ENCODE peak calls at places on chromosomes 3 and 15, in ten cellular contexts. One of them, this sample, is unnamed.

GRCh38 chr3:39505866-39506738 is 38.6 kb downstream of the MOBP start:
- DNase-seq in colonic mucosa: no peak
- DNase-seq in body of pancreas: no peak
- DNase-seq in neural progenitor cell: peak; percentile 35
- DNase-seq in right cardiac atrium: no peak
- DNase-seq in upper lobe of right lung: no peak
- DNase-seq in PC-3: no peak
- DNase-seq in A673: no peak
- DNase-seq in naive thymus-derived CD4-positive, alpha-beta T cell: no peak
- DNase-seq in GM23248: no peak
- DNase-seq in this sample: no peak

GRCh38 chr15:74768771-74769342 is 13.0 kb upstream of the CSK start:
- DNase-seq in upper lobe of right lung: peak; percentile 74
- DNase-seq in A673: peak; percentile 78
- DNase-seq in naive thymus-derived CD4-positive, alpha-beta T cell: peak; percentile 67
- DNase-seq in GM23248: peak; percentile 72
- DNase-seq in neural progenitor cell: peak; percentile 81
- DNase-seq in right cardiac atrium: peak; percentile 85
- DNase-seq in colonic mucosa: peak; percentile 54
- DNase-seq in PC-3: peak; percentile 64
- DNase-seq in body of pancreas: peak; percentile 68
- DNase-seq in this sample: no peak

GRCh38 chr3:9623148-9623547 is 26.2 kb upstream of the MTMR14 start:
- DNase-seq in upper lobe of right lung: no peak
- DNase-seq in body of pancreas: no peak
- DNase-seq in neural progenitor cell: no peak
- DNase-seq in naive thymus-derived CD4-positive, alpha-beta T cell: no peak
- DNase-seq in colonic mucosa: no peak
- DNase-seq in A673: no peak
- DNase-seq in GM23248: no peak
- DNase-seq in right cardiac atrium: no peak
- DNase-seq in PC-3: peak; percentile 45
- DNase-seq in this sample: no peak

GRCh38 chr3:143360244-143360643 is 240.7 kb downstream of the CHST2 start:
- DNase-seq in A673: no peak
- DNase-seq in PC-3: no peak
- DNase-seq in GM23248: peak; percentile 24
- DNase-seq in neural progenitor cell: no peak
- DNase-seq in upper lobe of right lung: no peak
- DNase-seq in colonic mucosa: no peak
- DNase-seq in body of pancreas: no peak
- DNase-seq in right cardiac atrium: no peak
- DNase-seq in naive thymus-derived CD4-positive, alpha-beta T cell: no peak
- DNase-seq in this sample: no peak

GRCh38 chr3:12425850-12426579 is 58.3 kb upstream of the TSEN2 start:
- DNase-seq in naive thymus-derived CD4-positive, alpha-beta T cell: no peak
- DNase-seq in body of pancreas: no peak
- DNase-seq in GM23248: no peak
- DNase-seq in upper lobe of right lung: no peak
- DNase-seq in right cardiac atrium: no peak
- DNase-seq in A673: no peak
- DNase-seq in neural progenitor cell: peak; percentile 33
- DNase-seq in PC-3: no peak
- DNase-seq in colonic mucosa: no peak
- DNase-seq in this sample: no peak

GRCh38 chr15:90201944-90202375 is 830 bp downstream of the SEMA4B start:
- DNase-seq in body of pancreas: peak; percentile 13
- DNase-seq in GM23248: peak; percentile 27
- DNase-seq in PC-3: no peak
- DNase-seq in neural progenitor cell: peak; percentile 55
- DNase-seq in right cardiac atrium: peak; percentile 47
- DNase-seq in naive thymus-derived CD4-positive, alpha-beta T cell: no peak
- DNase-seq in colonic mucosa: peak; percentile 35
- DNase-seq in A673: no peak
- DNase-seq in upper lobe of right lung: no peak
- DNase-seq in this sample: no peak

GRCh38 chr3:42923606-42924005 is 17.7 kb downstream of the ZNF662 start:
- DNase-seq in PC-3: no peak
- DNase-seq in A673: no peak
- DNase-seq in body of pancreas: no peak
- DNase-seq in neural progenitor cell: no peak
- DNase-seq in naive thymus-derived CD4-positive, alpha-beta T cell: no peak
- DNase-seq in upper lobe of right lung: no peak
- DNase-seq in colonic mucosa: no peak
- DNase-seq in right cardiac atrium: no peak
- DNase-seq in GM23248: no peak
- DNase-seq in this sample: no peak

GRCh38 chr3:50396502-50396901 is 37.2 kb upstream of the TMEM115 start:
- DNase-seq in A673: no peak
- DNase-seq in naive thymus-derived CD4-positive, alpha-beta T cell: no peak
- DNase-seq in upper lobe of right lung: no peak
- DNase-seq in colonic mucosa: no peak
- DNase-seq in right cardiac atrium: no peak
- DNase-seq in PC-3: peak; percentile 94
- DNase-seq in GM23248: no peak
- DNase-seq in body of pancreas: no peak
- DNase-seq in neural progenitor cell: no peak
- DNase-seq in this sample: no peak

GRCh38 chr3:196012481-196012880 is 69.4 kb downstream of the TFRC start:
- DNase-seq in body of pancreas: no peak
- DNase-seq in PC-3: peak; percentile 85
- DNase-seq in right cardiac atrium: no peak
- DNase-seq in A673: no peak
- DNase-seq in GM23248: peak; percentile 2
- DNase-seq in colonic mucosa: no peak
- DNase-seq in naive thymus-derived CD4-positive, alpha-beta T cell: no peak
- DNase-seq in neural progenitor cell: no peak
- DNase-seq in upper lobe of right lung: no peak
- DNase-seq in this sample: no peak

DNA sequence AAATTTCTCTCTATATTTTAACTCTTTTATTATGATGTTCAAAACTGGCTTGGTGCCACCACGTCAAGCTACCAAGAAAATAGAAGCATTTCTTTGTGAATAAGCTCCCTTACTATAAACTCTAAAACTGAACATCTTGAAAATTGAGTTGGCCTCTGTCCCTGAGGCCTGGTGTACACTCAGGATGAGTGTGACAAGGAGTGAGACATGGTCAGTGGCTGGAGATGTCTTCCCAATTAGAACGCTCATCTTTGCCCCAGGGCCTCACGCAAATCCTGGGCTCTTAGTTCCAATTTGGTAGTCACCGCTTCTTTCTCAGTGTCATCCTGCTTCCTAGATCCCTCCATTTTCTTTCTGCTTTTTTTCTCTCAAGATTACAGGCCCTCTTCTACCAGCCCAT is 26.2 kb downstream of the SLC2A2 start:
- DNase-seq in body of pancreas: no peak
- DNase-seq in naive thymus-derived CD4-positive, alpha-beta T cell: no peak
- DNase-seq in colonic mucosa: no peak
- DNase-seq in GM23248: peak; percentile 63
- DNase-seq in neural progenitor cell: no peak
- DNase-seq in PC-3: no peak
- DNase-seq in right cardiac atrium: no peak
- DNase-seq in A673: no peak
- DNase-seq in upper lobe of right lung: no peak
- DNase-seq in this sample: no peak
- H3K27ac ChIP-seq in body of pancreas: peak overlapping the region; percentile 75
- H3K27ac ChIP-seq in naive thymus-derived CD4-positive, alpha-beta T cell: no peak overlapping the region
- H3K27ac ChIP-seq in colonic mucosa: peak overlapping the region; percentile 51
- H3K27ac ChIP-seq in GM23248: peak overlapping the region; percentile 44
- H3K27ac ChIP-seq in neural progenitor cell: no peak overlapping the region
- H3K27ac ChIP-seq in PC-3: peak overlapping the region; percentile 50
- H3K27ac ChIP-seq in right cardiac atrium: no peak overlapping the region
- H3K27ac ChIP-seq in A673: no peak overlapping the region
- H3K27ac ChIP-seq in upper lobe of right lung: no peak overlapping the region
- H3K27ac ChIP-seq in this sample: no peak overlapping the region

GRCh38 chr15:27623560-27624305 is 475.4 kb downstream of the OCA2 start:
- DNase-seq in GM23248: no peak
- DNase-seq in right cardiac atrium: no peak
- DNase-seq in body of pancreas: no peak
- DNase-seq in colonic mucosa: no peak
- DNase-seq in A673: no peak
- DNase-seq in PC-3: no peak
- DNase-seq in neural progenitor cell: no peak
- DNase-seq in naive thymus-derived CD4-positive, alpha-beta T cell: no peak
- DNase-seq in upper lobe of right lung: no peak
- DNase-seq in this sample: no peak

GRCh38 chr15:27623149-27623548 is 476.0 kb downstream of the OCA2 start:
- DNase-seq in A673: no peak
- DNase-seq in upper lobe of right lung: no peak
- DNase-seq in GM23248: no peak
- DNase-seq in colonic mucosa: no peak
- DNase-seq in right cardiac atrium: no peak
- DNase-seq in neural progenitor cell: no peak
- DNase-seq in PC-3: no peak
- DNase-seq in naive thymus-derived CD4-positive, alpha-beta T cell: no peak
- DNase-seq in body of pancreas: no peak
- DNase-seq in this sample: no peak

GRCh38 chr15:27628486-27628885 is 470.6 kb downstream of the OCA2 start:
- DNase-seq in body of pancreas: no peak
- DNase-seq in A673: no peak
- DNase-seq in right cardiac atrium: no peak
- DNase-seq in colonic mucosa: no peak
- DNase-seq in GM23248: no peak
- DNase-seq in naive thymus-derived CD4-positive, alpha-beta T cell: no peak
- DNase-seq in PC-3: no peak
- DNase-seq in neural progenitor cell: no peak
- DNase-seq in upper lobe of right lung: no peak
- DNase-seq in this sample: no peak

DNA sequence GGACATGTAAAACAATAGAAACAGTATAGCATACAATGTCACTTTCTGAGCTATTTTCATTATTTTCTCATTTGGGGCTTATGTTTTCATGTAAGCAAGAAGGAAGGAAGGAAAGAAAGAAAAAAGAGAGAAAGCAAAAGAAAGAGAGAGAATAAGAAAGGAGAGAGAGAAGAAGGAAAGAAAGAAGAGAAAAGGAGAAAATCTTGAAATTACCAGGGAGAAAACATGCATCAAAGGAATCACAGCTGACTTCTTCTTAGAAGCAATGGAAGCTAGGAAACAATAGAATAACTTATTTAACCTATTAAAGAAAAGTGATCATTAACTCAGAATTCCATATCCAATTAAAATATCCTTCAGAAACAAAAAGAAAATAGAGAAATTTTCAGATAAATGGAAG is 471.5 kb downstream of the OCA2 start:
- DNase-seq in PC-3: no peak
- DNase-seq in naive thymus-derived CD4-positive, alpha-beta T cell: no peak
- DNase-seq in GM23248: peak; percentile 2
- DNase-seq in upper lobe of right lung: no peak
- DNase-seq in A673: no peak
- DNase-seq in body of pancreas: no peak
- DNase-seq in right cardiac atrium: no peak
- DNase-seq in neural progenitor cell: no peak
- DNase-seq in colonic mucosa: no peak
- DNase-seq in this sample: no peak
- H3K9me3 ChIP-seq in PC-3: peaks cover 18% of the 10 kb centered on the region
- H3K9me3 ChIP-seq in naive thymus-derived CD4-positive, alpha-beta T cell: no peaks in the 10 kb centered on the region
- H3K9me3 ChIP-seq in GM23248: peaks cover 2% of the 10 kb centered on the region
- H3K9me3 ChIP-seq in upper lobe of right lung: peaks cover 8% of the 10 kb centered on the region
- H3K9me3 ChIP-seq in A673: peaks cover 55% of the 10 kb centered on the region
- H3K9me3 ChIP-seq in body of pancreas: no peaks in the 10 kb centered on the region
- H3K9me3 ChIP-seq in right cardiac atrium: no peaks in the 10 kb centered on the region
- H3K9me3 ChIP-seq in neural progenitor cell: peaks cover 9% of the 10 kb centered on the region
- H3K9me3 ChIP-seq in colonic mucosa: no peaks in the 10 kb centered on the region
- H3K9me3 ChIP-seq in this sample: peaks cover 20% of the 10 kb centered on the region

GRCh38 chr15:84598993-84599392 is 1.8 kb upstream of the ZSCAN2 start:
- DNase-seq in body of pancreas: peak; percentile 35
- DNase-seq in PC-3: peak; percentile 62
- DNase-seq in GM23248: peak; percentile 75
- DNase-seq in naive thymus-derived CD4-positive, alpha-beta T cell: no peak
- DNase-seq in right cardiac atrium: no peak
- DNase-seq in colonic mucosa: no peak
- DNase-seq in upper lobe of right lung: no peak
- DNase-seq in neural progenitor cell: peak; percentile 60
- DNase-seq in A673: peak; percentile 58
- DNase-seq in this sample: no peak

GRCh38 chr15:84600687-84601554 is at the start of gene ZSCAN2:
- DNase-seq in colonic mucosa: peak; percentile 97
- DNase-seq in A673: peak; percentile 98
- DNase-seq in right cardiac atrium: peak; percentile 98
- DNase-seq in PC-3: peak; percentile 95
- DNase-seq in GM23248: peak; percentile 98
- DNase-seq in body of pancreas: peak; percentile 95
- DNase-seq in naive thymus-derived CD4-positive, alpha-beta T cell: peak; percentile 92
- DNase-seq in upper lobe of right lung: peak; percentile 97
- DNase-seq in neural progenitor cell: peak; percentile 98
- DNase-seq in this sample: peak; percentile 96

GRCh38 chr15:84600331-84600686 is 500 bp upstream of the ZSCAN2 start:
- DNase-seq in PC-3: peak; percentile 82
- DNase-seq in upper lobe of right lung: peak; percentile 93
- DNase-seq in A673: peak; percentile 94
- DNase-seq in right cardiac atrium: peak; percentile 95
- DNase-seq in neural progenitor cell: peak; percentile 68
- DNase-seq in colonic mucosa: peak; percentile 94
- DNase-seq in GM23248: peak; percentile 96
- DNase-seq in body of pancreas: peak; percentile 88
- DNase-seq in naive thymus-derived CD4-positive, alpha-beta T cell: peak; percentile 60
- DNase-seq in this sample: peak; percentile 92

GRCh38 chr15:84601555-84601838 is 688 bp downstream of the ZSCAN2 start:
- DNase-seq in GM23248: peak; percentile 15
- DNase-seq in PC-3: no peak
- DNase-seq in colonic mucosa: no peak
- DNase-seq in right cardiac atrium: no peak
- DNase-seq in body of pancreas: no peak
- DNase-seq in upper lobe of right lung: no peak
- DNase-seq in A673: no peak
- DNase-seq in naive thymus-derived CD4-positive, alpha-beta T cell: no peak
- DNase-seq in neural progenitor cell: no peak
- DNase-seq in this sample: no peak

DNA sequence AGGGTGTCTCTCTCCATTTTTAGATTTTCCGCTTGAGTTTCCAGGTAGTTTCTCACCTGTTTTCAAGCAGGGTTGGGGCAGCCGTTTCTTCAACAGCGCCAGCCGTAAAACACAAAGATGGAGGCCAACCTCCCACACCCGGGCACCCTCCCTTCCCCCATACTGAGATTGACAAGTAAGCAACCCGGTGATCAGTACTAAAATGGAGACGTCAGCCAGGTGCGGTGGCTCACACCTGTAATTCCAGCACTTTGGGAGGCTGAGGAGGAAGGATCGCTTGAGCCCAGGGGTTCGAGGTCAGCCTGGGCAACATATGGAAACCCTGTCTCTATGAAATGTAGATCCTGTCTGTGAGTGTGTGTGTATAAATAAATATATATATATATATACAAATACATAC is 903 bp upstream of the ZSCAN2 start:
- DNase-seq in neural progenitor cell: no peak
- DNase-seq in PC-3: no peak
- DNase-seq in GM23248: no peak
- DNase-seq in body of pancreas: no peak
- DNase-seq in right cardiac atrium: no peak
- DNase-seq in colonic mucosa: no peak
- DNase-seq in A673: no peak
- DNase-seq in naive thymus-derived CD4-positive, alpha-beta T cell: no peak
- DNase-seq in upper lobe of right lung: no peak
- DNase-seq in this sample: no peak
- H3K4me1 ChIP-seq in neural progenitor cell: peaks cover 5% of the 10 kb centered on the region
- H3K4me1 ChIP-seq in PC-3: peaks cover 8% of the 10 kb centered on the region
- H3K4me1 ChIP-seq in GM23248: peaks cover 6% of the 10 kb centered on the region
- H3K4me1 ChIP-seq in body of pancreas: peaks cover 32% of the 10 kb centered on the region
- H3K4me1 ChIP-seq in right cardiac atrium: no peaks in the 10 kb centered on the region
- H3K4me1 ChIP-seq in colonic mucosa: peaks cover 3% of the 10 kb centered on the region
- H3K4me1 ChIP-seq in A673: peaks cover 10% of the 10 kb centered on the region
- H3K4me1 ChIP-seq in naive thymus-derived CD4-positive, alpha-beta T cell: peaks cover 25% of the 10 kb centered on the region
- H3K4me1 ChIP-seq in upper lobe of right lung: peaks cover 17% of the 10 kb centered on the region
- H3K4me1 ChIP-seq in this sample: no peaks in the 10 kb centered on the region

GRCh38 chr3:69082805-69083204 is 1.9 kb upstream of the ARL6IP5 start:
- DNase-seq in neural progenitor cell: no peak
- DNase-seq in body of pancreas: no peak
- DNase-seq in right cardiac atrium: peak; percentile 41
- DNase-seq in colonic mucosa: peak; percentile 53
- DNase-seq in naive thymus-derived CD4-positive, alpha-beta T cell: peak; percentile 70
- DNase-seq in upper lobe of right lung: no peak
- DNase-seq in GM23248: peak; percentile 79
- DNase-seq in PC-3: no peak
- DNase-seq in A673: peak; percentile 53
- DNase-seq in this sample: no peak
- H3K27ac ChIP-seq in neural progenitor cell: no peak overlapping the region
- H3K27ac ChIP-seq in body of pancreas: peak overlapping the region; percentile 96
- H3K27ac ChIP-seq in right cardiac atrium: peak overlapping the region; percentile 17
- H3K27ac ChIP-seq in colonic mucosa: peak overlapping the region; percentile 95
- H3K27ac ChIP-seq in naive thymus-derived CD4-positive, alpha-beta T cell: peak overlapping the region; percentile 76
- H3K27ac ChIP-seq in upper lobe of right lung: peak overlapping the region; percentile 92
- H3K27ac ChIP-seq in GM23248: peak overlapping the region; percentile 98
- H3K27ac ChIP-seq in PC-3: no peak overlapping the region
- H3K27ac ChIP-seq in A673: peak overlapping the region; percentile 41
- H3K27ac ChIP-seq in this sample: peak overlapping the region; percentile 98

This sample was measured in psoas muscle.